ENCODE peak calls at places on chromosomes 3 and 15, in four cellular contexts. M is K562, L is HepG2, V is HCT116. U is an unnamed sample.

GRCh38 chr15:51076898-51077564 is 17.7 kb downstream of the TNFAIP8L3 start:
- DNase-seq in M (no peak), L (no peak), V (no peak), U (no peak)

GRCh38 chr15:83692820-83693581 is 39.1 kb downstream of the ADAMTSL3 start:
- DNase-seq in M (no peak), L (no peak), V (no peak), U (no peak)

GRCh38 chr15:34855893-34856292 is 60.5 kb upstream of the ACTC1 start:
- DNase-seq in M (no peak), L (no peak), V (no peak), U (no peak)

GRCh38 chr3:140430494-140430893 is 247.4 kb upstream of the TRIM42 start:
- DNase-seq in M (no peak), L (no peak), V (no peak), U (no peak)

GRCh38 chr3:178454714-178455113 is 81.5 kb upstream of the KCNMB2 start:
- DNase-seq in M (no peak), L (no peak), V (no peak), U (no peak)

GRCh38 chr15:65778269-65778668 is 13.8 kb downstream of the DENND4A start:
- DNase-seq in M (peak; percentile 65), L (no peak), V (no peak), U (no peak)

GRCh38 chr3:171503817-171504216 is 43.6 kb upstream of the TNIK start:
- DNase-seq in M (no peak), L (no peak), V (no peak), U (no peak)

GRCh38 chr15:98920091-98920880 is 87.3 kb downstream of the PGPEP1L start:
- DNase-seq in M (peak; percentile 19), L (no peak), V (no peak), U (no peak)

GRCh38 chr15:38073278-38073930 is 139.0 kb downstream of the TMCO5A start:
- DNase-seq in M (no peak), L (peak; percentile 43), V (peak; percentile 28), U (no peak)

GRCh38 chr15:60477991-60478632 is 830 bp downstream of the ICE2 start:
- DNase-seq in M (peak; percentile 19), L (peak; percentile 21), V (no peak), U (no peak)

GRCh38 chr3:72155391-72156064 is 370.6 kb upstream of the PROK2 start:
- DNase-seq in M (peak; percentile 58), L (peak; percentile 81), V (no peak), U (peak; percentile 36)

GRCh38 chr3:42600958-42601675 is 631 bp downstream of the NKTR start:
- DNase-seq in M (peak; percentile 60), L (peak; percentile 16), V (no peak), U (no peak)

GRCh38 chr15:45921376-45921775 is 286.5 kb downstream of the SQOR start:
- DNase-seq in M (no peak), L (peak; percentile 10), V (no peak), U (no peak)

GRCh38 chr15:29792426-29793159 is 29.7 kb downstream of the TJP1 start:
- DNase-seq in M (no peak), L (no peak), V (no peak), U (no peak)

GRCh38 chr3:98589331-98589870 is 4.0 kb downstream of the CPOX start:
- DNase-seq in M (no peak), L (no peak), V (no peak), U (no peak)

GRCh38 chr3:29283297-29283681 is 2.4 kb downstream of the RBMS3 start:
- DNase-seq in M (no peak), L (no peak), V (no peak), U (no peak)

GRCh38 chr15:98668566-98669308 is 20.4 kb downstream of the IGF1R start:
- DNase-seq in M (no peak), L (no peak), V (peak; percentile 28), U (no peak)

GRCh38 chr3:33789183-33789954 is 9.1 kb upstream of the PDCD6IP start:
- DNase-seq in M (no peak), L (no peak), V (no peak), U (no peak)

GRCh38 chr3:144394052-144394451 is 422.4 kb downstream of the DIPK2A start:
- DNase-seq in M (no peak), L (no peak), V (no peak), U (no peak)

GRCh38 chr3:142866841-142867631 is 21.8 kb downstream of the PCOLCE2 start:
- DNase-seq in M (peak; percentile 31), L (no peak), V (peak; percentile 45), U (no peak)

GRCh38 chr15:51680316-51680715 is 987 bp upstream of the SCG3 start:
- DNase-seq in M (no peak), L (no peak), V (no peak), U (no peak)

GRCh38 chr3:15113884-15114283 is 14.9 kb upstream of the RBSN start:
- DNase-seq in M (no peak), L (no peak), V (no peak), U (no peak)

GRCh38 chr15:42094512-42094963 is at the start of gene PLA2G4D:
- DNase-seq in M (no peak), L (no peak), V (no peak), U (no peak)

DNA sequence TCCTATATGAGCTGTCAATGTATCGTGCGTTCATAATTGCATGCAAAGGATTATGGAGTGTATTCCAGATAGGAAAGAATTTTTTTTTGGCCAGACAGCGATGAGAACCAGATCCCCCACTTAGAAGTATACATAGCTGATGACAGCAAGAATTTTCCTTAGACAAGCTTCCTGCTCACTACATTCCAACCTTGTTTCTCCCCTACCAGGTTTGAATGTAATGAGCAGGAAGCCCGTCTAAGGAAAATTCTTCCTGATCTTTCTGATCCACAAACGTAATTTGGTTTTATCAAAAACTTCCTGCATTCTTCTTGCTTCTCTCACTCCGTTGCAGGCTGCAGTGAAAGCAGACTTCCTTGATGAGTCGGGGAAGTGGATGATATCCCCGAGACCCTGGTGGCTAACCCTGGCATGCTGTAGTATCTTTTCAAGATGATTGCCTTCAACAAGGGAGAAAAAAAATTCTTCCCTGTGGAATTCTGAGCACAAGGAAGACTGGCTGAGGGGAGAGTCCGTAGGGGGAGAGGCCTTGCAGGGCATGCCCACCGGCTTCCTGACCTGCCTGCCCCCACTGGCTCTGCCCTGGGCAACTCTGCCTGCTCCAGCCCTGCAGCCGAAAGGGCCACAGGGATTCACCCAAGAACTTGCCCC is 243.1 kb downstream of the TLE3 start:
- DNase-seq in M (no peak), L (no peak), V (no peak), U (no peak)
- TF ChIP-seq TCF7L2 in M (no peak), L (no peak), V (no peak), U (no peak)

GRCh38 chr15:44798815-44799214 is 62.5 kb downstream of the TRIM69 start:
- DNase-seq in M (peak; percentile 26), L (peak; percentile 15), V (peak; percentile 7), U (no peak)
- TF ChIP-seq CTCF in M (peak; percentile 40), L (peak; percentile 57), V (peak; percentile 41), U (peak; percentile 47)

GRCh38 chr3:39383190-39383912 is at the start of gene SLC25A38:
- DNase-seq in M (peak; percentile 91), L (peak; percentile 82), V (peak; percentile 83), U (peak; percentile 61)

GRCh38 chr3:39386331-39386730 is 3.2 kb downstream of the SLC25A38 start:
- DNase-seq in M (no peak), L (no peak), V (no peak), U (no peak)

GRCh38 chr3:39385456-39386098 is 2.4 kb downstream of the SLC25A38 start:
- DNase-seq in M (peak; percentile 66), L (no peak), V (no peak), U (no peak)

GRCh38 chr3:39384665-39385000 is 1.5 kb downstream of the SLC25A38 start:
- DNase-seq in M (no peak), L (no peak), V (no peak), U (no peak)

DNA sequence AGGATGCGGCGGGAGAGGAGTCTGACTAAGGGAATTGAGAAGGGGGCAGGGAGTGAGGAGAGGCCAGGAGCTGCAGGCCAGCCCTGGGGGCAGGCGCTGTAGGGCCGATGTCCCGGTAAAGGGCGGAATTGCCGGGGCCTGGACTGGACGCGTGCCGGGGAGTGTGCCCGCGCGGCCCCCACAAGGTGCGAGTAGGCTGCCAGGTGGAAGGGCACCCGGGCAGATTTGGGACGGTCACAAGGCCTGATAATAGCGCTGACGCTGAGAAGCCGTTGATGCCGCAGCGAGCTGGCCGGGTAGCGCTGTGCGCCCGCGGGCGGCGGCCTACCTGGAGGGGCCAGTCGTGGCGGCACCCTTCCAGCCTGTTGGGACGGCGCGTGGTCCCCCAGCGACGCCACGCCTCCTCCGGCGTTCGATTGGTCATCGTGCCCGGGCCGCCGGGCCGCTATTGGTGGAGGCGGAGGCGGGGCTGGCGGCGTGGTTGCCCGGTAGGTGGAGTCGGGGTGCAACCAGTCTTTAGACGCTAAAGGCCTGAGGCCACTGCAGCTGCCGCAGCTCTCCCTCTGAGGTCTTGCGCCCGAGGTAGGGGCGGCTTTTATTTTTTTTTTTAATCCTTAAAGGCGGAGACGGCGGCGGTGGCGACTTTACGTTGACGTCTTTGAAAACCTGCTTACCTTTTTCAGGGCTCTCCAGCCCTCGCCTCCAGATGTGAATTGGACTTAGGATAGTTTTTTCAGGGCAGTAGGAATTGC is 919 bp downstream of the SLC25A38 start:
- DNase-seq in M (peak; percentile 100), L (peak; percentile 89), V (peak; percentile 82), U (no peak)
- TF ChIP-seq TCF7L2 in M (no peak), L (no peak), V (peak; percentile 43), U (no peak)

DNA sequence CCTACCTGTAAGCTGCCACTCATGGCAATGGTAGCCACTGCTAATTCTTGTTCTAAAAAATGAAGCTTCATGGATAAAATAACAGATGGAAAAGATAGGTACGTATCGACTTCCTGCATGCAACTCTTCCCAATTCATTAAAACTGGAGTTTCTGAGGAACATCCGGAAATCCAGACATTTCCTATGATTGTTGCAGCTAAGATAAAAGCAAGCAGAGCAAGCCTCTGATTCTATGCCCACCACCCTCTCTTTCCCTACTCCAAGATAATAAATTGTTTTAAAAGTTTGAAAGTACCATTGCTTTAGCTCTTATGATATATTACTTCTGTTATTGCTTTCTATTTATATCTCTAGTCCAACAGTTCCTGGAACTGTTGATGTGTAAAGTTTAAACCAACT is 93.9 kb upstream of the THRB start:
- DNase-seq in M (no peak), L (no peak), V (no peak), U (no peak)
- TF ChIP-seq CTCF in M (no peak), L (no peak), V (no peak), U (no peak)

DNA sequence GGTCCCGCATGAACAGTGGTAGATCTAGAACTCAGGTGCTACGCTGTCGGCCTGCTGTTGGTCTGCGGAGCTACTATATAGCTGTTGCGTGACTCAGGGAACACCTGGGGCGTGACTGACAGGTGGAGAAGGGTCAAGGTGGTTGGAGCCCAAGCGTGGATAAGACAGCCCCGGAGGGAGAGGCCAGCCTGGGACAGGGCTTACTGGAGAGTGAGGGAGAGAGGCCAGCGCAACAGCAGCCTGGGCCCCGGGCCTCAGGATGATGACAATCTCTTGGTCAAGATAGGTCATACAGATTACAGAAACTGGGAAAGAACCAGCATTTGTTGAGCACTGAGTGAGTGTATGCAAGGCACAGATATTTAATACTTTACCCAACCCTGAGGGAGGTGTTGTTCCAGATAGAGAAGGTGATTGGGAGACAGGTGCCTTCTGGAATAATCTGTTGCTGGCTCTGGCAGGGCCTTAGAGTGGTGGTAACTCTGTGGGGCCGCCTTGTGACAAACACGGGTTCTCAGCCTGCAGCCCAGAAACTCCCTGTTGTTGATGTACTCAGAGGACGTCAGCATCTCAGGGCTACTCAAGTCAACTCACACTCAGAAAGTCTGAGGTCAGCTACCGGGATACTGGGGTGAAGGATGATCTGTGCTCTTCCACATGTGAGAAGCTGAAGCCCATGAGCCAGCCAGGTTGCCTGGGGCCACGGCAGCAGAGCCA is 265.4 kb upstream of the HES1 start:
- DNase-seq in M (no peak), L (no peak), V (no peak), U (no peak)
- TF ChIP-seq TCF7L2 in M (no peak), L (no peak), V (no peak), U (no peak)

GRCh38 chr3:133379926-133380325 is 19.9 kb upstream of the BFSP2 start:
- DNase-seq in M (no peak), L (no peak), V (no peak), U (no peak)
- TF ChIP-seq CTCF in M (no peak), L (no peak), V (no peak), U (no peak)

U was measured in Panc1.